ENCODE peak calls at places on chromosome 17, in nine cellular contexts. U, O, T, E, H, I, S, N and F are unnamed samples.

GRCh38 chr17:74177018-74177450 is 26.4 kb upstream of the RPL38 start:
- DNase-seq in U (no peak), O (peak; percentile 47), T (peak; percentile 6), E (no peak), H (peak; percentile 40), I (no peak), S (no peak), N (no peak), F (no peak)

GRCh38 chr17:7004398-7005253 is 7.8 kb upstream of the RNASEK start:
- DNase-seq in U (no peak), O (peak; percentile 56), T (peak; percentile 82), E (peak; percentile 36), H (no peak), I (peak; percentile 87), S (peak; percentile 45), N (no peak), F (no peak)

GRCh38 chr17:64216385-64217248 is 46.4 kb downstream of the TEX2 start:
- DNase-seq in U (no peak), O (peak; percentile 32), T (peak; percentile 43), E (peak; percentile 48), H (no peak), I (peak; percentile 57), S (no peak), N (no peak), F (no peak)

GRCh38 chr17:49992191-49992932 is 2.7 kb downstream of the DLX3 start:
- DNase-seq in U (no peak), O (no peak), T (no peak), E (no peak), H (no peak), I (peak; percentile 37), S (no peak), N (no peak), F (no peak)

GRCh38 chr17:6374271-6374691 is 60.6 kb downstream of the AIPL1 start:
- DNase-seq in U (no peak), O (no peak), T (no peak), E (no peak), H (no peak), I (peak; percentile 35), S (no peak), N (no peak), F (no peak)

GRCh38 chr17:74924250-74924948 is at the start of gene OTOP2:
- DNase-seq in U (no peak), O (no peak), T (no peak), E (peak; percentile 25), H (no peak), I (peak; percentile 61), S (no peak), N (no peak), F (no peak)

GRCh38 chr17:17757944-17758343 is 76.7 kb downstream of the RAI1 start:
- DNase-seq in U (no peak), O (no peak), T (no peak), E (no peak), H (no peak), I (no peak), S (no peak), N (no peak), F (no peak)

GRCh38 chr17:57861737-57862409 is 12.0 kb upstream of the MRPS23 start:
- DNase-seq in U (no peak), O (no peak), T (no peak), E (peak; percentile 59), H (no peak), I (peak; percentile 73), S (no peak), N (no peak), F (no peak)

GRCh38 chr17:58330997-58331814 is 2.6 kb upstream of the TSPOAP1 start:
- DNase-seq in U (no peak), O (no peak), T (no peak), E (no peak), H (peak; percentile 38), I (peak; percentile 47), S (no peak), N (no peak), F (no peak)

GRCh38 chr17:48148029-48148759 is 40.6 kb downstream of the SNX11 start:
- DNase-seq in U (no peak), O (no peak), T (no peak), E (no peak), H (no peak), I (no peak), S (no peak), N (no peak), F (no peak)

DNA sequence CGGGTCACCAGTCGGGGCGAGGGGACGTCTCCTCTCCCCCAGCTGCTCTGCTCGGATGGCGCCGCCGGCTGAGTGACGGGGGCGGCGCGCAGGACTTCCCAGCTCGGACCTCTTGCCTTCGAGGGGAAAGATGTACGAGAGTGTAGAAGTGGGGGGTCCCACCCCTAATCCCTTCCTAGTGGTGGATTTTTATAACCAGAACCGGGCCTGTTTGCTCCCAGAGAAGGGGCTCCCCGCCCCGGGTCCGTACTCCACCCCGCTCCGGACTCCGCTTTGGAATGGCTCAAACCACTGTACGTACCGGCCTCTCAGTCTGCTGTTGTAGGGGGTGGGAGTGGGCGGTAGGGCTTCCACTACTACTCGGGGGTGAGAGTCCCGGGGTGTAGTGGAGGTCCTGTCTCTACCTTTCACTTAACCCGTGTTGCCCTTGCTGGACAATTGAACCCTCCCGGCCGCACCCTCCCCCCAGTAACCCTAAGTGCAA is 21.9 kb downstream of the GJD3 start:
- DNase-seq in U (no peak), O (no peak), T (no peak), E (no peak), H (no peak), I (no peak), S (no peak), N (no peak), F (no peak)
- TF ChIP-seq CTCF in U (no peak), O (peak; percentile 43), T (no peak), E (no peak), H (no peak), I (no peak), S (no peak), N (no peak), F (no peak)

DNA sequence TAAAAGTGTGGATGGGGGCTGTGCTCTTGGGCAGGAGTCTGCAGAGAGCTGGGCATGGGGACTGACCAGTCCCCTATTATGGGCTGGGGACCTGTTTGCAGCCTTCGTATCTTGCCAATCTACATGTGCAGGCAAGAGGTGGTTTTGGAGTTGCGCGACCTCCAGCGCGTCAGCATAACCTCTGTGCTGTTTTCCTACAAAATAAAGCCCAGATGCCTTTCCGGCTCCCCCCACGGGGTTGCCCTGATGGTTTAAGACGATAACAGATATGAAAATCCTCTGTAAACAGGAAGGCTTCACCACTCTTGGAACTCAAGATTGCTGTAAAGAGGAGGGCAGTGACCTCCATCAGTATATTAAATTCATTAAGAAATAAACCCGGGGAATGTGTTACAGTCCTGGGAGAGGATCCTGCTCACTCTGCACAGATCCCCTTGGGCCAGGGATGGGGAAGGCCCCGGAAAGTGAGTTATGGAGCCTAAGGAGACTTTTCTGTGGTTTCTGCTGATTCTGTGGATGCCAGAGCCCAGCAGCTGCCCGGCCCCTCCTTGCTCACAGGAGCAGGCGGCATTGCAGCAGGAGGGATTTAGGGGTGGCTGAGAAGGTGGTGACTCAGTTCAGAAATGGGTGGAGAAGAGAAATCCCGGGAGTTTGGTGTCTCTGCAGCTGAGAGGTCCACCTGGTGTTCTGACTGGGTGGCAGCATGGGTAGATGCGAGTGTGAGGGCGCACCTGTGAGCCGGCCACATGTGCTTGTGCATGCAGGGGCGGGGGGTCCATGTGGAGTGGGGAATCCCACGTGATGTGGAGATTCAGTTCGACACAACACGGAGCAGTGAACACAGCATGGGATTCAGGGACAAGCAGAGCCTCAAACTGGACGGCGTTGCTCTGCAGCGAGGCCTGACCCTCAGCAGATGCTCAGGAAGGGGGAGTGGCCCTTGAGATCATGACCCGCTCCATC is 16.2 kb upstream of the SPPL2C start:
- DNase-seq in U (no peak), O (peak; percentile 45), T (peak; percentile 30), E (no peak), H (no peak), I (no peak), S (no peak), N (no peak), F (no peak)
- TF ChIP-seq CTCF in U (no peak), O (peak; percentile 27), T (no peak), E (no peak), H (no peak), I (peak; percentile 27), S (no peak), N (no peak), F (no peak)

DNA sequence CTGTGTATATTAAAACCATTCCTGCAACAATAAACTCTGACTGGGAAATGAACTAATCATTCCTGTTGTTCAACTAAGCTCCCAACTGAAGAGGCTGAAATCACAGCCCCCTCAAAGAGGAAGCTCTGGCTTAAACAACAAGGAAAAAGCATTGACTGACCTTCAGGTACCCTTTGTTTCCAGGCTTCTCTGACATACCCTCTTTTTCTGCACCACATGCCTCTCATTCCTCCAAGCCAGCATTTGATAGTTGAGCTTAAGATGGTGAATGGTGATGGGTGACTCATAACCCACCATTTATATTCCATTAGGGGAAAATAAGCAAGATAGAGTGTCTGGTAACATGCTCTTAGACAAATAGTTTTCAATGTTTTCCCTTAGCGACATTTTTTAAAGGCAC is 470.8 kb upstream of the SOX9 start:
- DNase-seq in U (no peak), O (no peak), T (no peak), E (no peak), H (no peak), I (no peak), S (no peak), N (peak; percentile 74), F (peak; percentile 19)
- TF ChIP-seq CTCF in U (no peak), O (no peak), T (no peak), E (no peak), H (no peak), I (no peak), S (no peak), N (no peak), F (no peak)

GRCh38 chr17:45332989-45333701 is 16.3 kb upstream of the MAP3K14 start:
- DNase-seq in U (no peak), O (no peak), T (no peak), E (no peak), H (no peak), I (no peak), S (no peak), N (no peak), F (no peak)

GRCh38 chr17:45334701-45335677 is 18.2 kb upstream of the MAP3K14 start:
- DNase-seq in U (no peak), O (no peak), T (no peak), E (no peak), H (no peak), I (no peak), S (no peak), N (no peak), F (no peak)

GRCh38 chr17:45335721-45336120 is 18.9 kb upstream of the MAP3K14 start:
- DNase-seq in U (peak; percentile 9), O (no peak), T (no peak), E (no peak), H (no peak), I (no peak), S (no peak), N (no peak), F (no peak)

GRCh38 chr17:45333702-45334092 is 16.9 kb upstream of the MAP3K14 start:
- DNase-seq in U (no peak), O (no peak), T (no peak), E (no peak), H (no peak), I (no peak), S (no peak), N (no peak), F (no peak)

DNA sequence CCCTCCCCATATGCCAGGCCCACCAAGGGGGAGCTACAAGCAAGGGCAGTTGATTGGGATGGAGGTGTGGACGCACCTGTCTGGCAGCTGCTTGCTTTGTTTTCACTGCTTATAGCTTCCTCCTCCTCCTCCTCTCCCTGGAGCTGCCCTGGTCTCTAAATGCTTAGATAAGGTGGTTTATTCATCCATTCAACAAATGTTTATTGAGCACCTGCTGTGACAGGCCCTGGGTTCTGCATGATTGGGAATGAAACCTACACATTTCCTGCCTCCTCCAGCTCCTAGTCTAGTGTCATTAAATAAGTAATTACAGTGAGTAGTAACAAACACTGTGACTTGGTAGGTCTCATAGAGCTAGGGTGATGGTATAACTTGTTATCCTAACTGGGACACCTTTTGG is 17.4 kb upstream of the MAP3K14 start:
- DNase-seq in U (no peak), O (no peak), T (no peak), E (no peak), H (no peak), I (no peak), S (no peak), N (no peak), F (no peak)
- TF ChIP-seq CTCF in U (no peak), O (no peak), T (no peak), E (no peak), H (no peak), I (no peak), S (no peak), N (no peak), F (no peak)